ENCODE peak calls at places on chromosomes 7 and 10, in four cellular contexts. D is HepG2, S is K562, W is HCT116. L is an unnamed sample.

GRCh38 chr10:56874950-56875349 is 513.9 kb upstream of the ZWINT start:
- DNase-seq in D (no peak), S (no peak), W (no peak), L (no peak)

GRCh38 chr10:128739937-128740336 is 613.7 kb upstream of the MKI67 start:
- DNase-seq in D (no peak), S (peak; percentile 7), W (peak; percentile 12), L (no peak)

GRCh38 chr7:149415391-149416068 is 45.3 kb downstream of the ZNF777 start:
- DNase-seq in D (no peak), S (no peak), W (no peak), L (no peak)

GRCh38 chr7:133695976-133696531 is 431.1 kb upstream of the LRGUK start:
- DNase-seq in D (no peak), S (no peak), W (no peak), L (no peak)

GRCh38 chr7:151113344-151114150 is 27.3 kb downstream of the AGAP3 start:
- DNase-seq in D (no peak), S (peak; percentile 82), W (peak; percentile 76), L (no peak)

GRCh38 chr10:9625266-9625776 is 1392.4 kb upstream of the CELF2 start:
- DNase-seq in D (no peak), S (no peak), W (no peak), L (no peak)

GRCh38 chr7:122046402-122046801 is 97.6 kb downstream of the AASS start:
- DNase-seq in D (no peak), S (no peak), W (no peak), L (no peak)

GRCh38 chr10:133008196-133008595 is 65.8 kb upstream of the CFAP46 start:
- DNase-seq in D (no peak), S (no peak), W (no peak), L (no peak)

GRCh38 chr10:95660283-95660682 is 3.8 kb upstream of the ALDH18A1 start:
- DNase-seq in D (no peak), S (no peak), W (no peak), L (no peak)

GRCh38 chr10:120979435-120980315 is 128.5 kb downstream of the WDR11 start:
- DNase-seq in D (peak; percentile 16), S (no peak), W (peak; percentile 62), L (no peak)

GRCh38 chr7:102321351-102322201 is 34.7 kb downstream of the SPDYE6 start:
- DNase-seq in D (no peak), S (peak; percentile 85), W (no peak), L (no peak)

GRCh38 chr10:124596116-124596785 is 134.6 kb downstream of the LHPP start:
- DNase-seq in D (no peak), S (no peak), W (no peak), L (no peak)

GRCh38 chr7:28433604-28434254 is 21.4 kb downstream of the CREB5 start:
- DNase-seq in D (no peak), S (no peak), W (no peak), L (no peak)

GRCh38 chr10:43878386-43878785 is 229.7 kb upstream of the ZNF32 start:
- DNase-seq in D (no peak), S (no peak), W (no peak), L (no peak)

GRCh38 chr10:47361293-47361692 is 13.1 kb downstream of the RBP3 start:
- DNase-seq in D (peak; percentile 10), S (peak; percentile 89), W (peak; percentile 36), L (no peak)

GRCh38 chr10:69049564-69049955 is 38.3 kb upstream of the SRGN start:
- DNase-seq in D (no peak), S (no peak), W (no peak), L (no peak)

GRCh38 chr7:40211291-40212003 is 76.6 kb downstream of the SUGCT start:
- DNase-seq in D (no peak), S (no peak), W (no peak), L (no peak)

GRCh38 chr7:35004531-35005096 is 32.7 kb downstream of the DPY19L1 start:
- DNase-seq in D (peak; percentile 24), S (no peak), W (peak; percentile 71), L (no peak)

GRCh38 chr10:96124230-96125141 is 5.6 kb upstream of the ZNF518A start:
- DNase-seq in D (peak; percentile 74), S (peak; percentile 73), W (peak; percentile 67), L (peak; percentile 60)

GRCh38 chr10:91328320-91328984 is 81.7 kb upstream of the HECTD2 start:
- DNase-seq in D (no peak), S (no peak), W (no peak), L (no peak)

GRCh38 chr7:148110097-148110868 is 480.3 kb upstream of the C7orf33 start:
- DNase-seq in D (peak; percentile 33), S (no peak), W (no peak), L (no peak)

GRCh38 chr7:44216019-44216418 is 15.2 kb downstream of the YKT6 start:
- DNase-seq in D (no peak), S (no peak), W (no peak), L (no peak)

GRCh38 chr7:32227746-32228145 is 157.5 kb upstream of the PDE1C start:
- DNase-seq in D (no peak), S (no peak), W (no peak), L (no peak)

GRCh38 chr7:159010951-159011820 is 133.5 kb downstream of the VIPR2 start:
- DNase-seq in D (no peak), S (no peak), W (no peak), L (no peak)

GRCh38 chr7:22865607-22865970 is 42.9 kb upstream of the TOMM7 start:
- DNase-seq in D (no peak), S (no peak), W (no peak), L (no peak)

GRCh38 chr10:84336406-84336805 is 8.0 kb downstream of the CCSER2 start:
- DNase-seq in D (no peak), S (no peak), W (no peak), L (no peak)

GRCh38 chr7:138000081-138000701 is 1.7 kb downstream of the CREB3L2 start:
- DNase-seq in D (peak; percentile 66), S (peak; percentile 60), W (no peak), L (no peak)

GRCh38 chr10:102714621-102715455 is at the start of gene SFXN2:
- DNase-seq in D (no peak), S (no peak), W (no peak), L (no peak)

GRCh38 chr10:3552281-3552680 is 232.7 kb downstream of the KLF6 start:
- DNase-seq in D (no peak), S (no peak), W (no peak), L (no peak)

GRCh38 chr10:34407227-34407626 is 407.9 kb downstream of the PARD3 start:
- DNase-seq in D (no peak), S (no peak), W (no peak), L (no peak)
- TF ChIP-seq SIN3A in D (no peak), S (no peak), W (no peak), L (no peak)

GRCh38 chr10:60397792-60398191 is 8.1 kb upstream of the ANK3 start:
- DNase-seq in D (no peak), S (no peak), W (no peak), L (no peak)

GRCh38 chr10:60390224-60390626 is 550 bp upstream of the ANK3 start:
- DNase-seq in D (no peak), S (no peak), W (no peak), L (no peak)

GRCh38 chr10:60395711-60396110 is 6.0 kb upstream of the ANK3 start:
- DNase-seq in D (no peak), S (no peak), W (no peak), L (no peak)

GRCh38 chr10:60396766-60397165 is 7.1 kb upstream of the ANK3 start:
- DNase-seq in D (no peak), S (no peak), W (no peak), L (no peak)

DNA sequence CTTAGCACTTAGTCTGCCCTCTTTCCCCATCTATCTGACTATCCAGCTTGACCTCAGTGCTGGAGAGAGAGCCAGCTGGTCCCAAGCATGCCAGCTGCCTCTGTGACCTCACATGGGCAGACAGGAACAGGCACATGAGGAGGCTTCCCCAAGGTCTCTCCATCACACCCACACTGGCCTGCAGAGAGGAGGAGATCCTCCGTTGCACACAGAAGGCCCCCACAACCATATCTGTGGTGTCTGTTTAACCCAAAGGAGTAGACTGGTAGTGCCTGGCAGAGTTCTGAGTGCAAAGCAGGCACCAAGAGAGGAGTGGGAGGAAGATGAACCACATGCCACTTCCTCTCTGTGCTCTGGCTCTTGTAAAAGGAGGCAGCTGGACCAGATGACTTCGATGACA is 4.8 kb upstream of the ANK3 start:
- DNase-seq in D (no peak), S (no peak), W (no peak), L (no peak)
- TF ChIP-seq TCF7L2 in D (no peak), S (no peak), W (no peak), L (no peak)

DNA sequence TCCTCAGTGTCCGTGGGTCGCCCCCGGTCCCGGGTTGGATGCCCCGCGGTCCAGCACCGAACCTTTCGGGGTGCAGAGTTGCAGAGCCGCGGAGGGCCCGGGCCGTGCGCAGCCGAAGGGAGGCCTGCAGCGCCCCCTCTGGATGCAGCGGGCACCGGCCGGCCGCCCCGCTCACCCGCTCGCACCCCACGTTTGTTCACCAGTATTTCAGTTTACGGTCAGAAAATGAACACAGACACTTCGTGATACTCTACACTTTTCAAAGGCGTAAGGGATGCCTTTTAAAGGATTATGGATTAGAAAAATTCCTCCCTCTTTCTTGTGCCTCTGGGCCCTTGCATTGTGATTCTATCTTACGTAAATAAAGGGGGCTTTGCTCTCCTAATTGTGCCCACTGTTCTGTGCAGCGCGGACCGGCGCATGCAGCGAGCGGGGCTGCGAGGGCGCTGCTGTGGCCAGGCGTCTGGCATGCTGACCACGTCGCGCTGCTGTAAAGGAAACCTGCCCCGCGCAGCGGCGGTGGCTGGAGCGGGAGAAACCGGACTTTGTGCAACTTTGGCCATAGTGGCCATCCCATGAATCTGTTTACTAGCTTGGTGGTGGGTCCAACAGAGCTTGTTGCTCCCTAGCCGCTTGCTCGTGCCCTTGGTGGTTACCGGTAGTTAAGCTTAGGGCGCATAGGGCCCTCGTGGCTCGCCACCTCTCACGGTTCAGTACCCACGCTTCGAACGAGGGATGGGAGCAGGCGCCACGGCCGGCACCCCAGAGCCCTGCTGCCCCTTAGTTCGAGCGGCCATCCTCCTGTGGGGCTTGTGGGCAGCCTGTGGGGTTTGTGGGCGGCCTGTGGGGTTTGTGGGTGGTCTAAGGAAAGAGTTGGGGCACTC is 755 bp upstream of the MEST start:
- DNase-seq in D (no peak), S (no peak), W (no peak), L (no peak)
- TF ChIP-seq REST in D (no peak), S (no peak), W (no peak), L (no peak)

GRCh38 chr10:71159892-71160291 is 52.5 kb upstream of the UNC5B start:
- DNase-seq in D (no peak), S (peak; percentile 25), W (no peak), L (no peak)

GRCh38 chr10:71158902-71159301 is 53.5 kb upstream of the UNC5B start:
- DNase-seq in D (no peak), S (no peak), W (no peak), L (no peak)

GRCh38 chr10:71156436-71156835 is 55.9 kb upstream of the UNC5B start:
- DNase-seq in D (no peak), S (no peak), W (no peak), L (no peak)

GRCh38 chr10:71157435-71157834 is 54.9 kb upstream of the UNC5B start:
- DNase-seq in D (no peak), S (no peak), W (no peak), L (no peak)

GRCh38 chr10:71158251-71158650 is 54.1 kb upstream of the UNC5B start:
- DNase-seq in D (no peak), S (no peak), W (no peak), L (no peak)
- TF ChIP-seq SIN3A in D (no peak), S (no peak), W (no peak), L (no peak)

L was measured in Panc1.